ENCODE peak calls at places on chromosomes 7 and 10, in nine cellular contexts. I, E, Z, R, T, J, X, F and B are unnamed samples.

GRCh38 chr7:157397751-157398691 is 61.2 kb downstream of the DNAJB6 start:
- DNase-seq in I (no peak), E (peak), Z (peak), R (peak), T (peak), J (peak), X (no peak), F (no peak), B (peak)

GRCh38 chr7:68014031-68014774 is 1017.6 kb downstream of the TYW1 start:
- DNase-seq in I (no peak), E (no peak), Z (no peak), R (no peak), T (no peak), J (no peak), X (no peak), F (no peak), B (no peak)

GRCh38 chr10:103232772-103233488 is 12.8 kb upstream of the RPEL1 start:
- DNase-seq in I (no peak), E (no peak), Z (no peak), R (no peak), T (peak), J (no peak), X (no peak), F (no peak), B (peak)

GRCh38 chr10:79237801-79238520 is 109.3 kb upstream of the PPIF start:
- DNase-seq in I (no peak), E (no peak), Z (no peak), R (no peak), T (no peak), J (no peak), X (no peak), F (no peak), B (peak)

GRCh38 chr10:106941297-106942034 is 223.0 kb downstream of the SORCS1 start:
- DNase-seq in I (no peak), E (no peak), Z (no peak), R (no peak), T (no peak), J (no peak), X (no peak), F (no peak), B (no peak)

GRCh38 chr10:51960494-51960895 is 261.1 kb upstream of the CSTF2T start:
- DNase-seq in I (no peak), E (no peak), Z (peak), R (no peak), T (no peak), J (no peak), X (no peak), F (peak), B (peak)

GRCh38 chr7:22348379-22348778 is 8.6 kb downstream of the RAPGEF5 start:
- DNase-seq in I (no peak), E (no peak), Z (no peak), R (no peak), T (no peak), J (no peak), X (no peak), F (no peak), B (peak)

GRCh38 chr10:77305650-77306632 is 331.7 kb downstream of the KCNMA1 start:
- DNase-seq in I (no peak), E (no peak), Z (no peak), R (no peak), T (no peak), J (no peak), X (no peak), F (no peak), B (peak)

GRCh38 chr10:130190065-130190736 is 54.0 kb downstream of the GLRX3 start:
- DNase-seq in I (peak), E (peak), Z (peak), R (no peak), T (peak), J (peak), X (peak), F (peak), B (peak)

GRCh38 chr10:90378524-90379076 is 479.2 kb downstream of the HTR7 start:
- DNase-seq in I (no peak), E (no peak), Z (no peak), R (no peak), T (no peak), J (no peak), X (no peak), F (no peak), B (no peak)

GRCh38 chr7:44277851-44278250 is 47.5 kb downstream of the CAMK2B start:
- DNase-seq in I (peak), E (peak), Z (peak), R (no peak), T (no peak), J (peak), X (no peak), F (no peak), B (peak)

GRCh38 chr7:139482662-139483466 is 609 bp downstream of the KLRG2 start:
- DNase-seq in I (no peak), E (no peak), Z (no peak), R (no peak), T (no peak), J (no peak), X (no peak), F (no peak), B (no peak)
- H3K4me3 ChIP-seq in I (peak), E (peak), Z (peak), R (peak), T (no peak), J (peak), X (peak), F (no peak), B (peak)

GRCh38 chr7:194257-194995 is 2.1 kb downstream of the FAM20C start:
- DNase-seq in I (no peak), E (no peak), Z (no peak), R (no peak), T (no peak), J (no peak), X (no peak), F (no peak), B (peak)
- H3K4me3 ChIP-seq in I (peak), E (peak), Z (peak), R (peak), T (no peak), J (peak), X (no peak), F (no peak), B (peak)

DNA sequence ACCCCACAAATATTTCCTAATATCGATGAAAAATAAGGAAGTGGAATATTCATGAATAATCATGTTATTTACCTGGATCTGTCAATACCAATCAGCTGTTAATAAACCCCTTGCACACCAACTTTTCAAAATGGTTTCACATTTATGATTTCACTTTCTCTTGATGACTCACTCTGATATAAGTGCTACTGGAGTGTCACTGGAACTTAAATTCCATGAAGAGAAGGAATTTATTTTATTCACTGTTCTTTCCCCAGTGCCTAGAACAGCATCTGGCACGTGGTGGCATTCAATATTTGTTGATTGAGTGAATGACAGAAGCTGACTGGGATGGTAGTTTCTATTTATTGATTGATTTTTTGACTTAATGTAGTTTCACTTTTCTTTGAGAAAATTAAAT is 3.5 kb upstream of the ENO4 start:
- DNase-seq in I (no peak), E (no peak), Z (no peak), R (no peak), T (no peak), J (no peak), X (no peak), F (no peak), B (no peak)
- H3K4me3 ChIP-seq in I (no peak), E (no peak), Z (no peak), R (no peak), T (no peak), J (no peak), X (no peak), F (no peak), B (no peak)

GRCh38 chr10:114967071-114967470 is 29.1 kb downstream of the TRUB1 start:
- DNase-seq in I (no peak), E (no peak), Z (no peak), R (peak), T (no peak), J (no peak), X (no peak), F (no peak), B (peak)

GRCh38 chr10:114974625-114975421 is 36.8 kb downstream of the TRUB1 start:
- DNase-seq in I (no peak), E (no peak), Z (no peak), R (no peak), T (no peak), J (no peak), X (no peak), F (no peak), B (peak)

GRCh38 chr10:114970515-114970914 is 32.5 kb downstream of the TRUB1 start:
- DNase-seq in I (no peak), E (no peak), Z (no peak), R (no peak), T (no peak), J (no peak), X (no peak), F (no peak), B (no peak)
- H3K4me3 ChIP-seq in I (no peak), E (no peak), Z (no peak), R (no peak), T (no peak), J (no peak), X (no peak), F (no peak), B (no peak)

DNA sequence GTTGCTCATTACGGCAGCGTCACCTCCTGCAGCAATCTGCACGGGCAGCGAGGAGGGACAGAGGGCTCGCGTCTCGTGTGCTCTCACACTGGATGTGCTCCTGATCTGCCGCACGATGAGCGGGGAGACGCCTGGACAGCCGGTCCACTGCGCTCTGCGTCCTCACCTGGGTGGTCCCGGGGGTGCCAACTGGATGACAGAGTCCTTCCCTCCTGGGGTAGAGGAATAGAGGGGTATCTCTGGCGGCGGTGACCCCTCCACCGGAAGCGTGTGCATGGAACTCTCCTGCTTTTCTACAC is 3.4 kb downstream of the FAM20C start:
- DNase-seq in I (no peak), E (no peak), Z (no peak), R (no peak), T (no peak), J (no peak), X (no peak), F (no peak), B (no peak)
- H3K4me3 ChIP-seq in I (peak), E (peak), Z (peak), R (peak), T (no peak), J (peak), X (no peak), F (no peak), B (peak)

GRCh38 chr10:74150151-74151056 is at the start of gene AP3M1:
- DNase-seq in I (peak), E (peak), Z (no peak), R (no peak), T (no peak), J (peak), X (peak), F (peak), B (no peak)

GRCh38 chr10:74151879-74152722 is 1.1 kb downstream of the ADK start:
- DNase-seq in I (no peak), E (no peak), Z (no peak), R (no peak), T (no peak), J (no peak), X (no peak), F (no peak), B (no peak)

GRCh38 chr10:74151057-74151878 is at the start of gene ADK:
- DNase-seq in I (peak), E (peak), Z (peak), R (peak), T (peak), J (peak), X (peak), F (peak), B (peak)

GRCh38 chr10:74153676-74154075 is 2.7 kb downstream of the ADK start:
- DNase-seq in I (no peak), E (no peak), Z (no peak), R (no peak), T (no peak), J (no peak), X (no peak), F (no peak), B (no peak)

DNA sequence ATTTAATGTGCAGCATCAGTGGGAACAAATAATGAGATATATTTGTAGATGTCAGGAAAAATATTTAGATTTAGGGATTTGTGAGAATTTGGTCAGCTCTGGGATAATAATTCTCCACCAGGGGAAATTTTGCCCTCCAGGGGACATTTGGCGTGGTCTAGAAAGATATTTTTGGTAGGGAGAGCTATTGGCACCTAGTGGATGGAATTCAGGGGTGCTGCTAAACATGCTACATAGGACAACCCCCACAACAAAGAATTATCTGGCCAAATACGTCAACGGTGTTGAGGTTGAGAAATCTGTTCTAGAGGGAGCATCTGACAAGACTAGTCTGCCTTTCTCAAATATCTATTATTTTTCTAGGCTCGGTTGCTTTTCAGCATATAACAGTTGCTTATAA is 2.1 kb downstream of the ADK start:
- DNase-seq in I (no peak), E (no peak), Z (no peak), R (no peak), T (no peak), J (no peak), X (no peak), F (no peak), B (peak)
- H3K4me3 ChIP-seq in I (peak), E (no peak), Z (peak), R (no peak), T (no peak), J (peak), X (no peak), F (no peak), B (no peak)

GRCh38 chr10:93075369-93076221 is 1.9 kb downstream of the CYP26A1 start:
- DNase-seq in I (peak), E (no peak), Z (no peak), R (no peak), T (peak), J (no peak), X (no peak), F (peak), B (no peak)

GRCh38 chr10:93074597-93075368 is 1.1 kb downstream of the CYP26A1 start:
- DNase-seq in I (peak), E (no peak), Z (no peak), R (no peak), T (peak), J (no peak), X (no peak), F (peak), B (no peak)

GRCh38 chr10:93074137-93074596 is 474 bp downstream of the CYP26A1 start:
- DNase-seq in I (no peak), E (no peak), Z (no peak), R (no peak), T (peak), J (no peak), X (no peak), F (no peak), B (no peak)

GRCh38 chr10:93077860-93078337 is 4.2 kb downstream of the CYP26A1 start:
- DNase-seq in I (no peak), E (no peak), Z (no peak), R (no peak), T (peak), J (no peak), X (no peak), F (peak), B (peak)

GRCh38 chr10:93076871-93077270 is 3.2 kb downstream of the CYP26A1 start:
- DNase-seq in I (no peak), E (no peak), Z (no peak), R (no peak), T (peak), J (no peak), X (no peak), F (no peak), B (no peak)
- H3K4me3 ChIP-seq in I (no peak), E (no peak), Z (no peak), R (no peak), T (no peak), J (no peak), X (no peak), F (peak), B (no peak)

GRCh38 chr10:71771821-71772617 is 1.3 kb downstream of the VSIR start:
- DNase-seq in I (peak), E (peak), Z (no peak), R (no peak), T (peak), J (peak), X (no peak), F (no peak), B (peak)
- H3K4me3 ChIP-seq in I (peak), E (peak), Z (peak), R (no peak), T (peak), J (peak), X (peak), F (no peak), B (peak)

GRCh38 chr7:50303894-50304157 is 690 bp upstream of the IKZF1 start:
- DNase-seq in I (no peak), E (no peak), Z (no peak), R (no peak), T (no peak), J (no peak), X (no peak), F (no peak), B (no peak)
- H3K4me3 ChIP-seq in I (peak), E (peak), Z (no peak), R (peak), T (no peak), J (peak), X (no peak), F (peak), B (no peak)